ENCODE peak calls at places on chromosome 12, in four cellular contexts. Y is IMR-90, J is adrenal gland, X is MM.1S. D is an unnamed sample. For H3K4me1 and H3K27me3, the result is how much of the 10 kb centered on the place peaks cover.

GRCh38 chr12:27012239-27012981 is 1.8 kb downstream of the TM7SF3 start:
- DNase-seq in Y (no peak), X (no peak), J (no peak), D (no peak)

GRCh38 chr12:77746108-77746507 is 84.6 kb upstream of the NAV3 start:
- DNase-seq in X (peak), Y (peak), J (no peak), D (no peak)

GRCh38 chr12:124567035-124567672 is at the start of gene NCOR2:
- DNase-seq in J (peak), Y (no peak), X (peak), D (no peak)

GRCh38 chr12:52501490-52501889 is 8.4 kb upstream of the KRT6A start:
- DNase-seq in Y (no peak), J (no peak), X (no peak), D (no peak)

GRCh38 chr12:29662737-29663323 is 120.9 kb downstream of the TMTC1 start:
- DNase-seq in Y (no peak), X (no peak), J (no peak), D (no peak)

GRCh38 chr12:42625611-42626010 is 36.1 kb upstream of the PRICKLE1 start:
- DNase-seq in X (no peak), J (no peak), Y (no peak), D (no peak)

GRCh38 chr12:53427905-53428594 is 4.4 kb downstream of the AMHR2 start:
- DNase-seq in J (peak), Y (peak), X (peak), D (no peak)

GRCh38 chr12:85519163-85519562 is 239.1 kb downstream of the ALX1 start:
- DNase-seq in J (no peak), Y (no peak), X (no peak), D (no peak)

GRCh38 chr12:71970031-71970430 is 31.4 kb downstream of the TPH2 start:
- DNase-seq in Y (no peak), J (no peak), X (no peak), D (no peak)

GRCh38 chr12:80632835-80633234 is 74.6 kb upstream of the MYF6 start:
- DNase-seq in Y (no peak), J (no peak), X (no peak), D (no peak)

GRCh38 chr12:2957816-2958431 is 1.3 kb upstream of the TEAD4 start:
- DNase-seq in Y (no peak), J (no peak), X (no peak), D (no peak)

GRCh38 chr12:13913371-13913770 is 68.0 kb downstream of the GRIN2B start:
- DNase-seq in X (no peak), Y (no peak), J (no peak), D (no peak)

GRCh38 chr12:9333129-9333528 is 124.9 kb upstream of the PZP start:
- DNase-seq in X (no peak), Y (no peak), J (no peak), D (no peak)

GRCh38 chr12:121167232-121167820 is 34.6 kb downstream of the P2RX7 start:
- DNase-seq in J (no peak), Y (no peak), X (no peak), D (no peak)

GRCh38 chr12:5222011-5222461 is 178.4 kb downstream of the KCNA5 start:
- DNase-seq in J (no peak), X (no peak), Y (no peak), D (no peak)

GRCh38 chr12:61538951-61539350 is 721.3 kb upstream of the USP15 start:
- DNase-seq in J (no peak), Y (no peak), X (peak), D (no peak)

GRCh38 chr12:109652233-109652772 is 61.3 kb upstream of the FAM222A start:
- DNase-seq in X (no peak), J (no peak), Y (no peak), D (no peak)

GRCh38 chr12:54601841-54602240 is 13.4 kb upstream of the PPP1R1A start:
- DNase-seq in X (peak), J (no peak), Y (no peak), D (no peak)

GRCh38 chr12:100868487-100868886 is 73.9 kb downstream of the ANO4 start:
- DNase-seq in J (no peak), X (no peak), Y (peak), D (no peak)

GRCh38 chr12:100348657-100349454 is 8.0 kb upstream of the SLC17A8 start:
- DNase-seq in Y (peak), J (no peak), X (peak), D (no peak)

GRCh38 chr12:84807249-84807648 is 105.3 kb downstream of the SLC6A15 start:
- DNase-seq in J (no peak), X (no peak), Y (peak), D (no peak)

GRCh38 chr12:99380701-99381100 is 266.9 kb upstream of the GARIN6 start:
- DNase-seq in Y (no peak), J (no peak), X (no peak), D (no peak)

GRCh38 chr12:52359511-52360103 is 7.7 kb downstream of the KRT85 start:
- DNase-seq in J (no peak), X (no peak), Y (no peak), D (no peak)

GRCh38 chr12:132286912-132287311 is 42.5 kb downstream of the GALNT9 start:
- DNase-seq in J (no peak), X (no peak), Y (no peak), D (no peak)

GRCh38 chr12:53726946-53727309 is 324 bp downstream of the CALCOCO1 start:
- DNase-seq in X (no peak), J (peak), Y (peak), D (no peak)

GRCh38 chr12:28767836-28768348 is 381.2 kb upstream of the FAR2 start:
- DNase-seq in Y (peak), J (no peak), X (no peak), D (no peak)

GRCh38 chr12:6089041-6089823 is 35.2 kb downstream of the VWF start:
- DNase-seq in X (peak), J (no peak), Y (peak), D (no peak)

GRCh38 chr12:1300460-1300859 is 293.9 kb downstream of the FBXL14 start:
- DNase-seq in X (no peak), Y (no peak), J (no peak), D (no peak)

GRCh38 chr12:64160718-64161060 is 61.4 kb downstream of the KICS2 start:
- DNase-seq in X (no peak), J (no peak), Y (peak), D (no peak)

GRCh38 chr12:87779858-87780498 is 249.2 kb downstream of the C12orf50 start:
- DNase-seq in X (no peak), J (no peak), Y (no peak), D (no peak)

GRCh38 chr12:2288001-2288400 is 235.2 kb downstream of the CACNA1C start:
- DNase-seq in X (no peak), Y (peak), J (no peak), D (no peak)

GRCh38 chr12:89166525-89166934 is 185.8 kb downstream of the DUSP6 start:
- DNase-seq in X (peak), Y (peak), J (no peak), D (no peak)

GRCh38 chr12:19643635-19644034 is 204.3 kb downstream of the AEBP2 start:
- DNase-seq in X (no peak), Y (peak), J (peak), D (no peak)

GRCh38 chr12:91432079-91432478 is 249.5 kb upstream of the DCN start:
- DNase-seq in Y (peak), J (no peak), X (no peak), D (peak)

GRCh38 chr12:79326663-79327062 is 364.1 kb downstream of the PAWR start:
- DNase-seq in X (no peak), J (no peak), Y (no peak), D (no peak)

GRCh38 chr12:27013606-27014084 is 539 bp downstream of the TM7SF3 start:
- DNase-seq in Y (peak), X (peak), J (peak), D (no peak)

GRCh38 chr12:50102648-50103309 is 1.0 kb upstream of the GPD1 start:
- DNase-seq in J (no peak), X (no peak), Y (no peak), D (no peak)

GRCh38 chr12:50103767-50104321 is at the start of gene GPD1:
- DNase-seq in J (peak), Y (peak), X (no peak), D (no peak)

GRCh38 chr12:50105913-50106450 is 2.2 kb downstream of the GPD1 start:
- DNase-seq in J (no peak), Y (no peak), X (no peak), D (no peak)

GRCh38 chr12:50103351-50103750 is 457 bp upstream of the GPD1 start:
- DNase-seq in Y (no peak), J (no peak), X (no peak), D (no peak)

DNA sequence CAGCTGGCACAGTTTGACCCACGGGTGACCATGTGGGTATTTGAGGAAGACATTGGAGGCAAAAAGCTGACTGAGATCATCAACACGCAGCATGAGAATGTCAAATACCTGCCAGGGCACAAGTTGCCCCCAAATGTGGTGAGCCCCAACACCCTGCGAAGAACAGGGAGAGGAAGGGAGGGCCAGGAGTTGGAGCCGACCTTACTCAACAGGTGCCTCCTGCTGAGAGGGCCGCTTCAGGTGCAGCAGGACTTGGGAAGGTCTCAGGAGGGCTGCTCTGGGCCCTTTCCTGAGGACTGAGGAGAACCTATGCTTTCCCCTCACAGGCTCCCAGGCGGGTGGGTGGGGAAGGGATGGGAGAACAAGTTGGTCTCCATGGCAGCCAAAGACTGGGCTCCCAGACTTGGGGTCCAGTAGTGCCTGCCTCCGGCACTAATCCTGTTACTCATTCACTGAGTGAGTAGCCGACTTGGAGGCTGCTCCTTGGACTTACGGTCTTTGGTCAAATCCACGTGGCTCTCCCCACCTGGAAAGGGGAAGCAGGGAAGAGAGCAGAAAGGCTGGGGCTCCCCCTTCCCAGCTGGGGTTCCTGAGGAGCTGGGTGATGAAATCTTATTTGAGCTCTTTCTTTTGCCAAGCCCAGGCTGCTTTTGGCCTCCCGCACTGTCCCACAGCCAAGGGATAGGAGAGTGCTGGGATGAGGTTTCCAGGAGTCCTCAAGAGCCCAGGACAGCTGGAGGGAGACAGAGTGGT is 982 bp downstream of the GPD1 start:
- DNase-seq in J (no peak), X (no peak), Y (no peak), D (no peak)
- H3K4me1 ChIP-seq in J (under half), X (under half), Y (under half), D (under half)

DNA sequence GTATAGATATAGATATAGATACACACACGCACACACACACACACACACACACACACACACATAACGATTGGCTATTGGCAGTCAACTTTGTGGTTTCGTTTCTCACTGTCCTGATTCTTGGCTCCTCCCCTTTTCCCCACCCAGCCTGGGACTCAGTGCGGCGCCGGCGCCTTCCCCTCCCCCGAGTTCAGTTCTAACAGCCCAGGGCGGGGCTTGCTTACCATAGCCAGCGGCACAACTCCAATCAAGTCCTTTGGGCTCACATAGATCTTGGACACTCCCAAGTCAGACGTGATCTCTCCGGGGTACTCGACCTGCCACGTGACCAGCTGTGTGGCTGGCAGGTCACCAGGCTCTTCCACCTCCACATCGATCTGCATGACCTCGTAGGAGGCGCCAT is 484.1 kb downstream of the GLT1D1 start:
- DNase-seq in Y (no peak), X (no peak), J (no peak), D (no peak)
- TF ChIP-seq CTCF in Y (no peak), X (no peak), J (no peak), D (no peak)

DNA sequence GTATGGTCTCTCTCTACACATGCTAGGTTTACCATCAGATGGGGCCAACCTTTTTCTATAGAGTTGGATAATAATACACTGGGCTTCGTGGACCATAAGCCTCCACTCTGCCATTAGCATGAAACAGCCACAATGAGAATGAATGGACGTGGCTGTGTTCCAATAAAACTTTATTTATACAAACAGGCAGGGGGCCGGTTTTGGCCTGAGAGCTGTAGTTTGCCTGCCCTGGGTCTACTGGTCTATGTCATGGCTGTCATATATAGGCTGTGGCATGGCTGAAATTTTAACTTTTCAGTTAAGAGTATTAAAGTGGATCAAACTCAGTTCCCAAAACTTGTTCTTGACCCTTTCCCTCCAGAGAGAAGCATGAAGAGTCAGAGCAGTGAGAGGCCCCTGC is 120.3 kb upstream of the MYL2 start:
- DNase-seq in Y (no peak), J (no peak), X (no peak), D (no peak)
- H3K27me3 ChIP-seq in Y (under half), J (under half), X (under half), D (under half)

GRCh38 chr12:131221946-131222249 is 268.2 kb downstream of the ADGRD1 start:
- DNase-seq in Y (no peak), J (no peak), X (no peak), D (no peak)
- H3K4me1 ChIP-seq in Y (under half), J (under half), X (under half), D (under half)

GRCh38 chr12:49069507-49070346 is at the start of gene RHEBL1:
- DNase-seq in X (peak), J (peak), Y (peak), D (peak)
- TF ChIP-seq CTCF in X (peak), J (no peak), Y (peak), D (no peak)

GRCh38 chr12:16884056-16884455 is 278.1 kb upstream of the LMO3 start:
- DNase-seq in Y (no peak), J (no peak), X (no peak), D (no peak)
- H3K27me3 ChIP-seq in Y (under half), J (under half), X (under half), D (under half)

D was measured in tibial nerve.